ENCODE peak calls at places on chromosomes 1 and 21, in six cellular contexts. One of them, this sample, is unnamed.
A peak's percentile ranks its signal among the peaks of the same experiment; 100 is the strongest.

GRCh38 chr1:28955930-28956552 is 41.7 kb downstream of the EPB41 start:
- DNase-seq in K562: no peak
- DNase-seq in right lobe of liver: no peak
- DNase-seq in uterus: no peak
- DNase-seq in breast epithelium: no peak
- DNase-seq in ovary: no peak
- DNase-seq in this sample: no peak

GRCh38 chr1:34126486-34126885 is 38.5 kb downstream of the CSMD2 start:
- DNase-seq in right lobe of liver: no peak
- DNase-seq in uterus: no peak
- DNase-seq in breast epithelium: no peak
- DNase-seq in K562: no peak
- DNase-seq in ovary: no peak
- DNase-seq in this sample: no peak

GRCh38 chr1:43034778-43035177 is 76.1 kb upstream of the SLC2A1 start:
- DNase-seq in K562: no peak
- DNase-seq in uterus: no peak
- DNase-seq in ovary: no peak
- DNase-seq in breast epithelium: no peak
- DNase-seq in right lobe of liver: no peak
- DNase-seq in this sample: no peak

GRCh38 chr1:243921113-243921512 is 71.1 kb upstream of the AKT3 start:
- DNase-seq in uterus: no peak
- DNase-seq in K562: no peak
- DNase-seq in breast epithelium: no peak
- DNase-seq in ovary: no peak
- DNase-seq in right lobe of liver: no peak
- DNase-seq in this sample: no peak

GRCh38 chr1:211632808-211633522 is 42.5 kb downstream of the NEK2 start:
- DNase-seq in breast epithelium: no peak
- DNase-seq in ovary: peak; percentile 85
- DNase-seq in right lobe of liver: peak; percentile 92
- DNase-seq in K562: no peak
- DNase-seq in uterus: no peak
- DNase-seq in this sample: peak; percentile 71

GRCh38 chr1:111378806-111379205 is 48.7 kb downstream of the OVGP1 start:
- DNase-seq in uterus: no peak
- DNase-seq in K562: no peak
- DNase-seq in right lobe of liver: no peak
- DNase-seq in ovary: no peak
- DNase-seq in breast epithelium: no peak
- DNase-seq in this sample: no peak

GRCh38 chr1:162905759-162906158 is 44.8 kb upstream of the CCDC190 start:
- DNase-seq in breast epithelium: no peak
- DNase-seq in uterus: no peak
- DNase-seq in right lobe of liver: no peak
- DNase-seq in K562: no peak
- DNase-seq in ovary: no peak
- DNase-seq in this sample: no peak

GRCh38 chr1:57623039-57623790 is 199.4 kb upstream of the DAB1 start:
- DNase-seq in breast epithelium: no peak
- DNase-seq in K562: peak; percentile 8
- DNase-seq in right lobe of liver: no peak
- DNase-seq in ovary: peak; percentile 34
- DNase-seq in uterus: no peak
- DNase-seq in this sample: no peak

GRCh38 chr1:64065571-64065970 is 137.9 kb upstream of the UBE2U start:
- DNase-seq in uterus: no peak
- DNase-seq in K562: no peak
- DNase-seq in breast epithelium: no peak
- DNase-seq in ovary: no peak
- DNase-seq in right lobe of liver: no peak
- DNase-seq in this sample: no peak

GRCh38 chr1:23100074-23100748 is 68.4 kb downstream of the LUZP1 start:
- DNase-seq in uterus: peak; percentile 42
- DNase-seq in breast epithelium: no peak
- DNase-seq in ovary: no peak
- DNase-seq in K562: no peak
- DNase-seq in right lobe of liver: no peak
- DNase-seq in this sample: no peak

GRCh38 chr1:199020046-199020445 is 381.2 kb downstream of the PTPRC start:
- DNase-seq in uterus: no peak
- DNase-seq in ovary: no peak
- DNase-seq in right lobe of liver: no peak
- DNase-seq in K562: no peak
- DNase-seq in breast epithelium: no peak
- DNase-seq in this sample: no peak

GRCh38 chr1:215923129-215923824 is 356.2 kb downstream of the KCTD3 start:
- DNase-seq in breast epithelium: no peak
- DNase-seq in right lobe of liver: no peak
- DNase-seq in uterus: no peak
- DNase-seq in ovary: no peak
- DNase-seq in K562: no peak
- DNase-seq in this sample: no peak

GRCh38 chr1:50423670-50424000 is 392 bp upstream of the DMRTA2 start:
- DNase-seq in ovary: no peak
- DNase-seq in uterus: no peak
- DNase-seq in K562: no peak
- DNase-seq in breast epithelium: no peak
- DNase-seq in right lobe of liver: no peak
- DNase-seq in this sample: no peak

GRCh38 chr1:191152776-191153175 is 675.1 kb upstream of the BRINP3 start:
- DNase-seq in breast epithelium: no peak
- DNase-seq in uterus: no peak
- DNase-seq in ovary: no peak
- DNase-seq in K562: no peak
- DNase-seq in right lobe of liver: no peak
- DNase-seq in this sample: no peak

GRCh38 chr1:42937141-42937696 is 21.4 kb downstream of the SLC2A1 start:
- DNase-seq in uterus: no peak
- DNase-seq in K562: no peak
- DNase-seq in right lobe of liver: no peak
- DNase-seq in breast epithelium: peak; percentile 34
- DNase-seq in ovary: no peak
- DNase-seq in this sample: peak; percentile 49

DNA sequence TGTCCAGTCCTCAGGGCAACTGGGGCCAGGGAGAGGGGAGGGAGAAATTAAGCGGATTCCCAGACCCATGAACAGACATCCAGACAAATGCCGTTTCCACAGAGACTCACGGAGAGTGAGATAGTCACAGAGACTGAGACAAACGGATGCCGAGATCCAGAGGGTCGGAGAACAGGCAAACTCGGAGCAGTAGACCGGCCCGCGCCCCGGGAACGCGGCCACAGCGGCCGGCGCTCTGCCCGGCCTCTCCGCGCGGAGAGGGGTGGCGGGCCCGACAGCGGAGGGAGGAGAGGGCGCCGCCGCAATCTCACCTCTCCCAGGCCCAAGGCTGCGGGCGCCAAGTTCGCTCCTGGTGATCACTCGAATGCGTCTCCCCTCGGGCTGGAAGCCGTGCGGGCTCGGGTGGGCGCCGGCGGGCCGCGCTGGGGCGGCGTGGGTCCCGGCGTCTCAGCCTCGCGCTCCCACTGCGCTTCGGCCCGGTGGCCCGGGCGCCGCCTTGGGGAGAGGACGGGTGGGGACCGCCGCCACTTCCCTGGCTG is 796 bp upstream of the FOXD2 start:
- DNase-seq in ovary: no peak
- DNase-seq in breast epithelium: no peak
- DNase-seq in K562: no peak
- DNase-seq in right lobe of liver: no peak
- DNase-seq in uterus: no peak
- DNase-seq in this sample: no peak
- TF ChIP-seq POLR2A in ovary: no peak
- TF ChIP-seq POLR2A in breast epithelium: no peak
- TF ChIP-seq POLR2A in K562: no peak
- TF ChIP-seq POLR2A in right lobe of liver: no peak
- TF ChIP-seq POLR2A in uterus: no peak
- TF ChIP-seq POLR2A in this sample: no peak

DNA sequence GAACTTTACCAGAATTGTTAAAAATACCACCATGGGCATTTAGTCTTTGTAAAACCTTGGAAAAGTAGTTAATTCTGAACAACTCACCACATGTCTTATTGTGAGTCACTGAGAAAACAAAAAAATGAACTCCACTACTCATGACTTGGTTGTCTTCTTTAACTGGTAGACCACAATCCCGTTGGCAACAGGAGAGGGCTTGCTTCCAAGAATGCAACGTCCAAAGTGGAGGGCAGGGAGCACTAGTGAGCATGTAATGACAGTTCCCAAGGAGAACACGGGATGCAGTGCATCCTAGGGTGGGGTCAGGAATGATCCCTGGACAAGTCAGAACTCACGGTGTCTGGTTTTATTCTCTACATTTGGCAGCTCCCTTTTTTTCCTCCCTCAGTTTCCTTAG is 15.2 kb upstream of the HMCN1 start:
- DNase-seq in right lobe of liver: peak; percentile 83
- DNase-seq in uterus: no peak
- DNase-seq in K562: no peak
- DNase-seq in breast epithelium: no peak
- DNase-seq in ovary: no peak
- DNase-seq in this sample: no peak
- TF ChIP-seq CTCF in right lobe of liver: peak; percentile 30
- TF ChIP-seq CTCF in uterus: no peak
- TF ChIP-seq CTCF in K562: peak; percentile 17
- TF ChIP-seq CTCF in breast epithelium: no peak
- TF ChIP-seq CTCF in ovary: no peak
- TF ChIP-seq CTCF in this sample: no peak

GRCh38 chr21:42661688-42662429 is 8.4 kb downstream of the PDE9A start:
- DNase-seq in ovary: no peak
- DNase-seq in breast epithelium: no peak
- DNase-seq in uterus: no peak
- DNase-seq in K562: no peak
- DNase-seq in right lobe of liver: no peak
- DNase-seq in this sample: no peak
- H3K36me3 ChIP-seq in ovary: no peaks in the 10 kb centered on the region
- H3K36me3 ChIP-seq in breast epithelium: no peaks in the 10 kb centered on the region
- H3K36me3 ChIP-seq in uterus: no peaks in the 10 kb centered on the region
- H3K36me3 ChIP-seq in K562: no peaks in the 10 kb centered on the region
- H3K36me3 ChIP-seq in right lobe of liver: no peaks in the 10 kb centered on the region
- H3K36me3 ChIP-seq in this sample: no peaks in the 10 kb centered on the region

DNA sequence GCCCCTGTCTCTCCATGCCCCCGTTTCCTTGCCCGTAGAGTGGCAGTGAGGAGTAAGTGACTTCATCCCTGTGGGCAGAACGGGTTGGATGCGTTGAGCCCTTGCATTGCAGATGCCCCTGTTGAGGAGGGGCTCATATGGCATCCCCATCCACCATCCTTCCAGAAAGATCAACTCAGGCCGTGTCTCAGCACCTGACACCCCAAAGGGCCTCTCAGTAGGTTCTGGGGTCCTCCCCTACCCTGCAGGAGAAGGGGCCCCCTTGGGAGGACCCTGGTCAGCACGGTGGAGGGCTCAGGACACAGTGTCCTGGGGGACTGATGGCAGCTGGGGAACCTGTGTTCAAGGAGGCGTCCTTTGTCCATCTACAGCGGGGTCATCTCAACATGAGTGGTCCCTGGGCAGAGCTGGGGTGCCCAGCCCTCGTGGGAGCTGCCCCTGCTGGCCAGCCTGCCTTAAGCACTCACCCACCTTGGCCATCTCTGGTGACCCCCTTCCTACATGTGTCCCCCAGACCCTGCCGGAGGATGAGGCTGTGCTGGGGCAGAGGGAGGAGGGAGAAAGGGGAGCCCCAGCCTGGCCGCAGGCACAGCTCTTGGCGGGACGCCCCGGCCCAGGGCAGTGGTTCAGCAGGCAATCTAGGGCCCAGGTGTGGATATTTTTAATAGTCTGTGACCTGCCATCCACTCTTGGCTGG is 48.2 kb upstream of the ACTRT2 start:
- DNase-seq in right lobe of liver: no peak
- DNase-seq in breast epithelium: peak; percentile 40
- DNase-seq in ovary: no peak
- DNase-seq in K562: no peak
- DNase-seq in uterus: no peak
- DNase-seq in this sample: no peak
- TF ChIP-seq POLR2A in right lobe of liver: no peak
- TF ChIP-seq POLR2A in breast epithelium: no peak
- TF ChIP-seq POLR2A in ovary: no peak
- TF ChIP-seq POLR2A in K562: no peak
- TF ChIP-seq POLR2A in uterus: no peak
- TF ChIP-seq POLR2A in this sample: no peak

GRCh38 chr21:31343680-31344480 is at the start of gene TIAM1:
- DNase-seq in K562: no peak
- DNase-seq in ovary: no peak
- DNase-seq in breast epithelium: no peak
- DNase-seq in uterus: no peak
- DNase-seq in right lobe of liver: no peak
- DNase-seq in this sample: peak; percentile 33

GRCh38 chr21:31346256-31346821 is 2.3 kb upstream of the TIAM1 start:
- DNase-seq in breast epithelium: no peak
- DNase-seq in uterus: no peak
- DNase-seq in K562: no peak
- DNase-seq in right lobe of liver: no peak
- DNase-seq in ovary: no peak
- DNase-seq in this sample: no peak

GRCh38 chr21:31348188-31348587 is 4.1 kb upstream of the TIAM1 start:
- DNase-seq in right lobe of liver: no peak
- DNase-seq in uterus: no peak
- DNase-seq in ovary: no peak
- DNase-seq in K562: no peak
- DNase-seq in breast epithelium: no peak
- DNase-seq in this sample: no peak

GRCh38 chr21:31349208-31349607 is 5.1 kb upstream of the TIAM1 start:
- DNase-seq in breast epithelium: no peak
- DNase-seq in right lobe of liver: no peak
- DNase-seq in uterus: no peak
- DNase-seq in K562: no peak
- DNase-seq in ovary: no peak
- DNase-seq in this sample: no peak

GRCh38 chr21:31347435-31348032 is 3.5 kb upstream of the TIAM1 start:
- DNase-seq in right lobe of liver: no peak
- DNase-seq in uterus: no peak
- DNase-seq in breast epithelium: no peak
- DNase-seq in ovary: no peak
- DNase-seq in K562: peak; percentile 22
- DNase-seq in this sample: no peak
- TF ChIP-seq CTCF in right lobe of liver: peak; percentile 28
- TF ChIP-seq CTCF in uterus: peak; percentile 20
- TF ChIP-seq CTCF in breast epithelium: peak; percentile 31
- TF ChIP-seq CTCF in ovary: no peak
- TF ChIP-seq CTCF in K562: peak; percentile 65
- TF ChIP-seq CTCF in this sample: peak; percentile 51